ENCODE peak calls at places on chromosomes 11 and 22, in ten cellular contexts. L is neuronal stem cell; X is CD8-positive, alpha-beta T cell; H is transverse colon; G is psoas muscle; C is cardiac muscle cell; K is Peyer's patch; Y is tibial artery; E is fibroblast of lung; M is osteoblast. V is an unnamed sample. For H3K27me3 and H3K36me3, the result is how much of the 10 kb centered on the place peaks cover.

GRCh38 chr11:123653997-123654565 is 343 bp downstream of the SCN3B start:
- DNase-seq in L (peak), X (no peak), H (peak), G (peak), C (peak), K (peak), Y (no peak), E (peak), M (peak), V (peak)

GRCh38 chr22:47112994-47113879 is 350.8 kb downstream of the TBC1D22A start:
- DNase-seq in L (no peak), X (no peak), H (no peak), G (no peak), C (no peak), K (peak), Y (peak), E (no peak), M (peak), V (no peak)

GRCh38 chr11:124482362-124483147 is 37.1 kb upstream of the OR8B8 start:
- DNase-seq in L (no peak), X (no peak), H (no peak), G (no peak), C (peak), K (no peak), Y (no peak), E (peak), M (no peak), V (no peak)

GRCh38 chr22:22085702-22086500 is 103.3 kb upstream of the TOP3B start:
- DNase-seq in L (no peak), X (no peak), H (no peak), G (no peak), C (no peak), K (no peak), Y (no peak), E (no peak), M (peak), V (no peak)

GRCh38 chr11:819129-819931 is 616 bp downstream of the PNPLA2 start:
- DNase-seq in L (peak), X (peak), H (peak), G (peak), C (peak), K (peak), Y (peak), E (peak), M (peak), V (peak)

GRCh38 chr11:71204748-71205664 is 47.4 kb downstream of the SHANK2 start:
- DNase-seq in L (no peak), X (no peak), H (no peak), G (no peak), C (no peak), K (peak), Y (no peak), E (no peak), M (peak), V (peak)

GRCh38 chr22:18104566-18104965 is 6.0 kb upstream of the TUBA8 start:
- DNase-seq in L (no peak), X (no peak), H (no peak), G (no peak), C (peak), K (no peak), Y (no peak), E (peak), M (peak), V (no peak)

GRCh38 chr11:92070026-92070889 is 154.4 kb upstream of the FAT3 start:
- DNase-seq in L (no peak), X (no peak), H (no peak), G (no peak), C (peak), K (no peak), Y (no peak), E (peak), M (no peak), V (peak)

GRCh38 chr11:131351848-131352247 is 18.6 kb upstream of the NTM start:
- DNase-seq in L (no peak), X (no peak), H (no peak), G (no peak), C (no peak), K (no peak), Y (no peak), E (no peak), M (no peak), V (peak)

GRCh38 chr11:106714179-106714578 is 304.1 kb downstream of the GUCY1A2 start:
- DNase-seq in L (no peak), X (no peak), H (no peak), G (no peak), C (peak), K (no peak), Y (no peak), E (peak), M (no peak), V (no peak)

GRCh38 chr11:75639752-75640151 is 29.1 kb downstream of the MAP6 start:
- DNase-seq in L (no peak), X (no peak), H (peak), G (peak), C (peak), K (peak), Y (peak), E (peak), M (no peak), V (no peak)

GRCh38 chr22:49331223-49331815 is 496.4 kb downstream of the BRD1 start:
- DNase-seq in L (no peak), X (no peak), H (peak), G (no peak), C (no peak), K (no peak), Y (no peak), E (no peak), M (peak), V (peak)

GRCh38 chr11:132704796-132705375 is 827.4 kb downstream of the OPCML start:
- DNase-seq in L (no peak), X (no peak), H (no peak), G (no peak), C (no peak), K (no peak), Y (no peak), E (no peak), M (no peak), V (no peak)

GRCh38 chr22:43235445-43236400 is 48.8 kb upstream of the TTLL12 start:
- DNase-seq in L (no peak), X (no peak), H (no peak), G (no peak), C (no peak), K (no peak), Y (no peak), E (no peak), M (peak), V (peak)

GRCh38 chr11:110468095-110468494 is 38.3 kb downstream of the FDX1 start:
- DNase-seq in L (no peak), X (no peak), H (no peak), G (no peak), C (no peak), K (no peak), Y (no peak), E (no peak), M (no peak), V (no peak)

GRCh38 chr11:75147191-75147874 is 3.6 kb upstream of the SLCO2B1 start:
- DNase-seq in L (no peak), X (no peak), H (no peak), G (no peak), C (no peak), K (no peak), Y (peak), E (no peak), M (no peak), V (peak)

GRCh38 chr11:68690671-68691401 is 6.5 kb downstream of the GAL start:
- DNase-seq in L (no peak), X (peak), H (no peak), G (no peak), C (no peak), K (no peak), Y (no peak), E (no peak), M (peak), V (peak)

GRCh38 chr11:118870396-118871343 is 13.0 kb upstream of the CXCR5 start:
- DNase-seq in L (no peak), X (no peak), H (peak), G (no peak), C (peak), K (no peak), Y (peak), E (peak), M (peak), V (peak)

GRCh38 chr22:32661296-32661695 is 140.2 kb upstream of the TIMP3 start:
- DNase-seq in L (peak), X (no peak), H (peak), G (peak), C (peak), K (no peak), Y (peak), E (peak), M (peak), V (no peak)

GRCh38 chr11:103811870-103812509 is 224.4 kb upstream of the DDI1 start:
- DNase-seq in L (no peak), X (no peak), H (no peak), G (no peak), C (no peak), K (no peak), Y (no peak), E (no peak), M (no peak), V (no peak)

GRCh38 chr22:50192056-50192824 is 6.5 kb downstream of the TRABD start:
- DNase-seq in L (no peak), X (no peak), H (no peak), G (peak), C (no peak), K (no peak), Y (no peak), E (no peak), M (no peak), V (no peak)

GRCh38 chr11:92929168-92930053 is 40.0 kb upstream of the MTNR1B start:
- DNase-seq in L (no peak), X (no peak), H (no peak), G (no peak), C (no peak), K (no peak), Y (no peak), E (no peak), M (no peak), V (no peak)

GRCh38 chr11:70270877-70271634 is 566 bp downstream of the PPFIA1 start:
- DNase-seq in L (peak), X (peak), H (peak), G (peak), C (peak), K (peak), Y (peak), E (peak), M (peak), V (peak)

GRCh38 chr11:40281055-40281580 is 1178.3 kb downstream of the LRRC4C start:
- DNase-seq in L (no peak), X (no peak), H (no peak), G (no peak), C (peak), K (no peak), Y (no peak), E (no peak), M (no peak), V (no peak)

GRCh38 chr11:8202428-8203160 is 33.8 kb upstream of the RIC3 start:
- DNase-seq in L (no peak), X (no peak), H (no peak), G (no peak), C (no peak), K (no peak), Y (no peak), E (no peak), M (peak), V (no peak)

GRCh38 chr22:37690407-37690806 is 4.3 kb downstream of the NOL12 start:
- DNase-seq in L (no peak), X (no peak), H (no peak), G (no peak), C (no peak), K (no peak), Y (no peak), E (no peak), M (no peak), V (no peak)

GRCh38 chr11:859394-860131 is 16.9 kb downstream of the TSPAN4 start:
- DNase-seq in L (no peak), X (no peak), H (peak), G (peak), C (peak), K (peak), Y (no peak), E (peak), M (peak), V (peak)

GRCh38 chr22:46251266-46251665 is 1.2 kb upstream of the CDPF1 start:
- DNase-seq in L (no peak), X (no peak), H (no peak), G (no peak), C (no peak), K (no peak), Y (no peak), E (no peak), M (no peak), V (no peak)

GRCh38 chr22:45008853-45009751 is 703 bp downstream of the PHF21B start:
- DNase-seq in L (peak), X (no peak), H (no peak), G (peak), C (peak), K (no peak), Y (no peak), E (no peak), M (peak), V (peak)

DNA sequence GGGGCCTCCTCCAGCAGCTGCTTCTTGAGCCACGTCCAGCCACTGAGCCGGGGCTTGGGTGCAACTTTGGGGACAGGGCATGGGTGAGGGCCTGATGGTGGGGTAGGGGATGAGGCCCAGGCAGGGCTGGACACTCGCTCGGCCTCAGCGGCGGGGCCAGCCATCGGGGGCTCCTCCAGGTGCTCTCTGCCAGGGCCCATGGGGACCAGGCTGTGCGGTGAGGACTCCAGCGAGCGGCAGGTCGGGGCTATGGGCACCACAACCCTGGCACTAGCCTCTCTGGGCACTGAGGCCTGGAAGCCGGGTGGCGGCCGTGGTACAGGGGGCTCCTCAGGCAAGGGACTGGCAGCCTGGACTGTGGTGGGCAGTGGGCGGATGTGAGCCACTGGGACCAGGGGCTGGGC is 2.2 kb downstream of the PRR33 start:
- DNase-seq in L (no peak), X (no peak), H (no peak), G (peak), C (no peak), K (no peak), Y (no peak), E (no peak), M (peak), V (peak)
- H3K4me3 ChIP-seq in L (no peak), X (peak), H (no peak), G (no peak), C (no peak), K (no peak), Y (no peak), E (no peak), M (no peak), V (no peak)

GRCh38 chr11:4496555-4497248 is 14.3 kb downstream of the OR52K1 start:
- DNase-seq in L (no peak), X (no peak), H (no peak), G (no peak), C (peak), K (no peak), Y (no peak), E (peak), M (no peak), V (no peak)
- H3K27me3 ChIP-seq in L (under half), X (under half), H (under half), G (under half), C (under half), K (under half), Y (under half), E (under half), M (under half), V (under half)

GRCh38 chr11:76658231-76658630 is 12.3 kb downstream of the LRRC32 start:
- DNase-seq in L (no peak), X (no peak), H (peak), G (no peak), C (no peak), K (peak), Y (peak), E (no peak), M (peak), V (peak)

GRCh38 chr11:76657139-76657823 is 13.3 kb downstream of the LRRC32 start:
- DNase-seq in L (no peak), X (no peak), H (no peak), G (no peak), C (no peak), K (peak), Y (peak), E (no peak), M (peak), V (peak)

GRCh38 chr11:76659672-76660532 is 10.6 kb downstream of the LRRC32 start:
- DNase-seq in L (no peak), X (no peak), H (peak), G (no peak), C (no peak), K (peak), Y (peak), E (no peak), M (peak), V (peak)

GRCh38 chr11:76657824-76658170 is 12.8 kb downstream of the LRRC32 start:
- DNase-seq in L (no peak), X (no peak), H (no peak), G (no peak), C (no peak), K (no peak), Y (peak), E (no peak), M (peak), V (no peak)

GRCh38 chr11:76658651-76659650 is 11.6 kb downstream of the LRRC32 start:
- DNase-seq in L (no peak), X (no peak), H (peak), G (no peak), C (no peak), K (peak), Y (peak), E (no peak), M (peak), V (peak)
- H3K36me3 ChIP-seq in L (under half), X (under half), H (under half), G (under half), C (under half), K (under half), Y (under half), E (under half), M (under half), V (under half)

GRCh38 chr11:11570823-11571222 is 51.0 kb downstream of the GALNT18 start:
- DNase-seq in L (no peak), X (no peak), H (no peak), G (no peak), C (no peak), K (no peak), Y (no peak), E (no peak), M (no peak), V (no peak)
- H3K4me3 ChIP-seq in L (no peak), X (no peak), H (no peak), G (no peak), C (no peak), K (no peak), Y (no peak), E (no peak), M (no peak), V (no peak)

GRCh38 chr11:114075891-114076441 is 16.5 kb downstream of the ZBTB16 start:
- DNase-seq in L (peak), X (no peak), H (no peak), G (peak), C (peak), K (no peak), Y (no peak), E (peak), M (peak), V (peak)
- H3K27me3 ChIP-seq in L (under half), X (under half), H (under half), G (under half), C (under half), K (under half), Y (under half), E (under half), M (under half), V (under half)

DNA sequence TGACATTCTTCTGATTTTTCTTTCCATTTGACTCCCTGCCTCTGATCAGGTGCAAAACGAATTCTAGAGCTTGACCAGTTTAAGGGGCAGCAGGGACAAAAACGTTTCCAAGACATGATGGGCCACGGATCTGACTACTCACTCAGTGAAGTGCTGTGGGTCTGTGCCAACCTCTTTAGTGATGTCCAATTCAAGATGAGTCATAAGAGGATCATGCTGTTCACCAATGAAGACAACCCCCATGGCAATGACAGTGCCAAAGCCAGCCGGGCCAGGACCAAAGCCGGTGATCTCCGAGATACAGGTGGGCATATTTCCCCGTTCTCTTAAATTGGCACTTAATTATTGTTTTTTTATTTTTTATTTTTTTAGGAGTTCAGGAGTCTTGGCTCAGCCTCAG is 15.4 kb downstream of the XRCC6 start:
- DNase-seq in L (no peak), X (no peak), H (no peak), G (peak), C (peak), K (no peak), Y (peak), E (peak), M (no peak), V (no peak)
- H3K36me3 ChIP-seq in L (half or more), X (half or more), H (under half), G (under half), C (half or more), K (under half), Y (half or more), E (under half), M (half or more), V (half or more)

GRCh38 chr22:20206709-20207215 is 55.9 kb upstream of the CCDC188 start:
- DNase-seq in L (no peak), X (no peak), H (peak), G (no peak), C (peak), K (peak), Y (no peak), E (peak), M (no peak), V (no peak)

GRCh38 chr22:20208713-20209310 is 58.0 kb upstream of the CCDC188 start:
- DNase-seq in L (no peak), X (no peak), H (no peak), G (no peak), C (no peak), K (no peak), Y (no peak), E (no peak), M (no peak), V (no peak)

GRCh38 chr22:20205464-20205963 is 54.7 kb upstream of the CCDC188 start:
- DNase-seq in L (no peak), X (no peak), H (no peak), G (no peak), C (no peak), K (no peak), Y (no peak), E (no peak), M (no peak), V (no peak)

GRCh38 chr22:20205964-20206708 is 55.3 kb upstream of the CCDC188 start:
- DNase-seq in L (no peak), X (peak), H (peak), G (peak), C (peak), K (peak), Y (no peak), E (peak), M (no peak), V (no peak)

DNA sequence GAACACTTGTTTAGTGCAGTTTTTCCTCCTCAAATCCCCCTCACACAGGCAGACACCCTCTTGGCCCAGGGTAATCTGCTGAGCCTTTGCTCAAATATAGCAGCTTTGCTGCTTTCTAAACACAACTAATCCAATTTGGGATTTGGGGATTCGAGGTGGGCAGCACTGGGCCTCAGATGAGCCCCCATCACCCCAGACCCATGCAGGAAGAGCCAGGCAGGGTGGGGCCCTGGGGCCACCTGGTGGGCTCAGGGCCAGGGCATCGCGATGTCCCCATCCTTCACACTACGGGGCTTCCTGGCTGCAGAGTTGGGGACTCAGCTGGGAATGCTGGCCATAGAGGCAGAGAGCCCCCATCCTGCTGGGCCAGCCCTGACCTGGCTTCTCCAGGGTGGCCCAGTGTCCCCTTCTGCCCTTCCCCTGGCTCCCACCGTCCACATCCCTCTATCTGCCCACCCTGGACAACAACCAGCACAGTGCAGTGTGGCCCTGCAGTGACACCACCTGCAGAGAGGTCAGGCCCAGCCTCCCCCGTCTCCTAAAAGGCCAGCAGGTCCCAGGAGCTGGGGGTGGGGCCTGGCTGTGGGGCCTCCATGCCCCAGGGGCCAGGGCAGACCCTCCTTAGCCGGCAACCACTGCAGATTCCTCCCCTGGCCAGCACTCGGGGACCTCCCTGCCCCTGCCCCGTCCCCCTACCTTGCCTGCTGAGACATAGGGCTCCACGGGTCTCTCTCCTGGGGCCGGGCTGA is 56.6 kb upstream of the CCDC188 start:
- DNase-seq in L (no peak), X (no peak), H (no peak), G (no peak), C (no peak), K (no peak), Y (no peak), E (no peak), M (no peak), V (no peak)
- H3K4me3 ChIP-seq in L (no peak), X (peak), H (peak), G (peak), C (no peak), K (peak), Y (peak), E (peak), M (peak), V (no peak)

V was measured in H7.